ENCODE peak calls at places on chromosome 12, in ten cellular contexts. J is prostate gland, W is MM.1S, R is right lobe of liver, K is astrocyte, N is A673, C is transverse colon, U is mammary epithelial cell, A is kidney, L is ovary. Q is an unnamed sample.

GRCh38 chr12:94706250-94706661 is 55.9 kb upstream of the TMCC3 start:
- DNase-seq in N (no peak), K (no peak), L (no peak), J (no peak), C (no peak), U (peak; percentile 95), A (no peak), R (no peak), W (no peak), Q (no peak)

GRCh38 chr12:63877693-63878092 is 33.2 kb downstream of the SRGAP1 start:
- DNase-seq in U (no peak), R (no peak), K (no peak), A (no peak), N (no peak), L (no peak), W (no peak), J (no peak), C (no peak), Q (no peak)

GRCh38 chr12:94942663-94943062 is 60.8 kb downstream of the NDUFA12 start:
- DNase-seq in K (no peak), J (no peak), R (no peak), N (no peak), A (no peak), C (no peak), U (no peak), W (no peak), L (no peak), Q (no peak)

GRCh38 chr12:130754234-130755001 is 38.3 kb upstream of the RIMBP2 start:
- DNase-seq in L (no peak), K (no peak), R (no peak), J (no peak), N (no peak), U (no peak), C (no peak), A (no peak), W (no peak), Q (no peak)

GRCh38 chr12:92244036-92244435 is 98.4 kb upstream of the BTG1 start:
- DNase-seq in K (no peak), N (no peak), C (no peak), R (no peak), A (no peak), L (no peak), U (no peak), J (peak; percentile 54), W (no peak), Q (no peak)

GRCh38 chr12:120651821-120652220 is 11.4 kb downstream of the CABP1 start:
- DNase-seq in L (no peak), N (peak; percentile 12), K (no peak), R (no peak), W (no peak), J (no peak), U (no peak), A (peak; percentile 1), C (no peak), Q (no peak)

GRCh38 chr12:12086975-12087692 is 16.4 kb downstream of the BCL2L14 start:
- DNase-seq in C (no peak), L (no peak), A (no peak), W (no peak), R (no peak), N (no peak), U (no peak), K (no peak), J (no peak), Q (no peak)

GRCh38 chr12:14601692-14602091 is 34.0 kb upstream of the PLBD1 start:
- DNase-seq in A (no peak), W (no peak), U (no peak), C (no peak), N (no peak), J (no peak), R (no peak), K (no peak), L (no peak), Q (no peak)

GRCh38 chr12:54304187-54304810 is 3.5 kb upstream of the NFE2 start:
- DNase-seq in J (peak; percentile 27), C (peak; percentile 69), L (peak; percentile 50), A (peak; percentile 92), U (peak; percentile 72), R (peak; percentile 89), K (peak; percentile 49), N (no peak), W (no peak), Q (peak; percentile 96)

GRCh38 chr12:93591137-93591868 is 18.8 kb downstream of the SOCS2 start:
- DNase-seq in A (peak; percentile 93), R (peak; percentile 66), N (peak; percentile 73), L (peak; percentile 76), W (peak; percentile 49), K (peak; percentile 87), J (peak; percentile 60), U (peak; percentile 76), C (peak; percentile 72), Q (peak; percentile 91)

GRCh38 chr12:94458882-94459772 is 540 bp downstream of the CEP83 start:
- DNase-seq in L (no peak), R (no peak), U (peak; percentile 11), K (peak; percentile 37), A (no peak), J (no peak), C (no peak), W (peak; percentile 10), N (peak; percentile 41), Q (no peak)

DNA sequence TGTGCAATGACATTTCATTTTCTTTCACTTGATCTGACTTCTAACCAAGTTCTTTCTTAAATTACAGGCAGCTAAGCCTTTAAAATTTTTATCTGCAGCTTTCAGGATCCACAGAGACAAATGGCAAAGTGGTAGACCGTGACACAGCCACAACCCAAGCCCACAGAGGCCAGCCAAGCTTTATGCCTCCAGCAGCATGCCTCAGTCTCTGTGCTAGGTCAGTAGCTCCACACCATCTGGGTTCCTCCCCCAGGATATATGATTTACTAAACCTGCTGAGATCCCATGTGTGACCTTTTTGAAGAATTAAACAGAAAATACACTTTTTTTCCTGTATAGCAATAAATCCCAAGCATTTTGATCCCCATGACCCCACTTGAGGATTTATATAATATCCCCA is 290.4 kb upstream of the CAND1 start:
- DNase-seq in U (no peak), K (no peak), W (no peak), N (no peak), J (no peak), C (no peak), R (no peak), A (no peak), L (no peak), Q (no peak)
- TF ChIP-seq CTCF in U (no peak), K (no peak), W (no peak), N (no peak), J (no peak), C (no peak), R (no peak), A (no peak), L (no peak), Q (no peak)

GRCh38 chr12:57134949-57135348 is 6.7 kb downstream of the LRP1 start:
- DNase-seq in L (no peak), U (no peak), R (no peak), K (no peak), C (peak; percentile 4), W (no peak), A (no peak), N (no peak), J (no peak), Q (peak; percentile 37)
- H3K4me1 ChIP-seq in L (peaks cover 46% of the 10 kb centered on the region), U (no peaks in the 10 kb centered on the region), R (no peaks in the 10 kb centered on the region), K (peaks cover 67% of the 10 kb centered on the region), C (peaks cover 66% of the 10 kb centered on the region), W (peaks cover 3% of the 10 kb centered on the region), A (peaks cover 15% of the 10 kb centered on the region), N (peaks cover 14% of the 10 kb centered on the region), J (no peaks in the 10 kb centered on the region), Q (peaks cover 23% of the 10 kb centered on the region)

DNA sequence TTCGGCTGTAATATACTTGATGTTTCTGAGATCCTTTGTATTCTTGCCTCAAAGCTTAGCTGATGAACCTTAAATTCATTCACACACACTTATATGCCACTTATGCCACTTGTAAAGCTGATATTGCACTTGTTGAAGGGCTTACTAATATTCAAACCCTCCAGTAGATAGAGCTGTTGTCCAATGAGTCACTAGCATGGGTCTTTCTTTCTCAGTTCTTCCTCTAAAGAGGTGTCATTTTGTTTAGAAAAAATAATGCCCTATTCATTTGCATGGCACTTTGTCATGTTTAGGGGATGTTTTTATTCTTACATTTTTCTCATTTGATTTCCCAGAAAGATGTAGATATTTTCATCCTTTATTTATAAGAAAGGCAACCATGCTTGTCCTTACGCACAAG is 56.4 kb downstream of the MON2 start:
- DNase-seq in U (no peak), R (no peak), J (no peak), C (no peak), N (peak; percentile 12), W (no peak), L (no peak), K (no peak), A (no peak), Q (no peak)
- TF ChIP-seq CTCF in U (no peak), R (peak; percentile 46), J (no peak), C (no peak), N (peak; percentile 28), W (peak; percentile 18), L (no peak), K (no peak), A (no peak), Q (no peak)

DNA sequence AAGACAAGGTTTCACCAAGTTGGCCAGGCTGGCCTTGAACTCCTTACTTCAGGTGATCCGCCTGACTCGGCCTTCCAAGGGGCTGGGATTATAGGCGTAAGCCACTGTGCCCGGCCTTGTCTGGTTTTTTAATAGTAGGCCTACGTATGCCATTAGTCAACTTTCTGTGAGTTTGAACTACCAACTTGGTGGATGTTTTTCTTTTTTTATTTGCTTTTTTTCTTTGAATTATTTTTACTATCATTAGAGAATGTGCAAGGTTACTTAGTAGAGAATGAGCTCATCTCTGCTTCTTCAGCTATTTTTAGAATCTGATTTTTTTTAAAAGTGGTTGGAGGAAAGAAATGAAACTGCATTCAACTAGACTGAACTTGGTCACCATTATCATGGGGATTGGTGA is 51.4 kb downstream of the HMGA2 start:
- DNase-seq in N (no peak), R (no peak), W (peak; percentile 54), K (peak; percentile 58), L (peak; percentile 51), U (no peak), J (no peak), A (no peak), C (no peak), Q (no peak)
- H3K4me1 ChIP-seq in N (peaks cover 45% of the 10 kb centered on the region), R (no peaks in the 10 kb centered on the region), W (no peaks in the 10 kb centered on the region), K (peaks cover 48% of the 10 kb centered on the region), L (peaks cover 4% of the 10 kb centered on the region), U (peaks cover 38% of the 10 kb centered on the region), J (no peaks in the 10 kb centered on the region), A (peaks cover 2% of the 10 kb centered on the region), C (peaks cover 7% of the 10 kb centered on the region), Q (no peaks in the 10 kb centered on the region)

DNA sequence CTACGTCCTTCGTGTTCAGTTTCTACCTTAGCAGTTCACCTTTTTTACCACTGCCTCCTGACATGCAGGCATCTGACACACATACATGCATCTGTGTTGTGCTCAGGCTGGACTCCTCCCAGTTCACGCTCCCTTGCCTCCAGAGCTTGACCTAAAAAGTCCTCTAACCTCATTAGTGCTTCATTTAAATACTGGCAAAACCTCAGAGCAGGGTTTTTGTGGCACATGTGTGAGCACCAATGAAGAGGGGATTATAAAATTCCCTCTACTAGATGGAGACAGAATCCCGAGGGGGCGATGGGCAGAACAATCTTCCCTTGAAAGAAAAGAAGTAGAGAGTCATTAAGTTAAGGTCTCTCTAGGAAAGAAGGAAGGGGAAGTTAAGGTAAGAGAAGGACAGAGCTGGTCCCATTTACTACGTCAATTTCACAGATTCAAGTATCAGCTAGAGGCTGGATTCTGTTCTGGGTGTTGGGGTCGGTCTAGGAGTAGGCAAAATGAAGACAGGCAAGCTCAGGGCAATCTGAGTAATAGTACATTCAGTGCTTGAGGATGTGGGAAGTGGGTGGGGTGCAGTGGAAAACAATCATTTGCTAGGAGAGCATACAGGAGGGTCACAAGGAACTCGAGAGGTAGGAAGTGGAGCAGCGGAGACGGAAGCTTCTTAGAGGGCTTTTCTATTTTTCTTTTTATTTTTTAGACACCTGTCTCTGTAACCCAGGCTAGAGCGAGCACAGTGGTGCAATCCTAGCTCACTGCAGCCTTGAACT is 7.5 kb downstream of the HAL start:
- DNase-seq in N (no peak), A (no peak), K (no peak), J (no peak), L (no peak), W (no peak), C (no peak), U (no peak), R (no peak), Q (no peak)
- TF ChIP-seq CTCF in N (no peak), A (no peak), K (no peak), J (no peak), L (no peak), W (no peak), C (no peak), U (no peak), R (no peak), Q (no peak)